ENCODE peak calls at places on chromosomes 1 and 21, in six cellular contexts. B, W, K, T, L and V are unnamed samples.

GRCh38 chr1:43144228-43144627 is 27.9 kb downstream of the EBNA1BP2 start:
- DNase-seq in B (no peak), W (no peak), K (no peak), T (no peak), L (no peak), V (no peak)

GRCh38 chr21:26199471-26199870 is 28.9 kb upstream of the APP start:
- DNase-seq in B (peak; percentile 18), W (no peak), K (no peak), T (no peak), L (no peak), V (no peak)

GRCh38 chr21:32463367-32463766 is 50.9 kb downstream of the EVA1C start:
- DNase-seq in B (no peak), W (no peak), K (no peak), T (no peak), L (no peak), V (no peak)

GRCh38 chr1:208129057-208129456 is 115.1 kb downstream of the PLXNA2 start:
- DNase-seq in B (no peak), W (no peak), K (no peak), T (no peak), L (no peak), V (no peak)

GRCh38 chr1:219681876-219682275 is 69.0 kb upstream of the ZC3H11B start:
- DNase-seq in B (no peak), W (no peak), K (no peak), T (no peak), L (no peak), V (no peak)

GRCh38 chr21:44082648-44083436 is 24.4 kb upstream of the PWP2 start:
- DNase-seq in B (no peak), W (peak; percentile 53), K (no peak), T (no peak), L (no peak), V (no peak)

GRCh38 chr1:185734929-185735666 is 907 bp downstream of the HMCN1 start:
- DNase-seq in B (no peak), W (no peak), K (no peak), T (no peak), L (no peak), V (no peak)

GRCh38 chr1:228884615-228885566 is 149.6 kb downstream of the RHOU start:
- DNase-seq in B (no peak), W (no peak), K (no peak), T (no peak), L (no peak), V (no peak)

GRCh38 chr1:44060830-44061267 is 29.6 kb upstream of the SLC6A9 start:
- DNase-seq in B (no peak), W (no peak), K (no peak), T (no peak), L (no peak), V (no peak)

GRCh38 chr1:6732942-6733341 is 31.3 kb upstream of the DNAJC11 start:
- DNase-seq in B (no peak), W (no peak), K (no peak), T (no peak), L (no peak), V (no peak)

GRCh38 chr21:43865471-43866181 is 603 bp downstream of the AGPAT3 start:
- DNase-seq in B (no peak), W (peak; percentile 55), K (peak; percentile 60), T (peak; percentile 84), L (no peak), V (peak; percentile 70)

GRCh38 chr1:168261390-168261789 is 19.3 kb upstream of the TBX19 start:
- DNase-seq in B (no peak), W (no peak), K (no peak), T (no peak), L (no peak), V (no peak)

GRCh38 chr1:208741296-208741695 is 497.1 kb upstream of the PLXNA2 start:
- DNase-seq in B (no peak), W (no peak), K (no peak), T (no peak), L (no peak), V (no peak)

GRCh38 chr1:9238550-9238949 is 4.0 kb downstream of the H6PD start:
- DNase-seq in B (no peak), W (no peak), K (no peak), T (no peak), L (no peak), V (no peak)

GRCh38 chr1:57576750-57577149 is 152.9 kb upstream of the DAB1 start:
- DNase-seq in B (no peak), W (no peak), K (no peak), T (no peak), L (no peak), V (no peak)

GRCh38 chr1:7050751-7051665 is 265.8 kb downstream of the CAMTA1 start:
- DNase-seq in B (no peak), W (no peak), K (no peak), T (no peak), L (no peak), V (no peak)

GRCh38 chr1:178870944-178871343 is at the start of gene ANGPTL1:
- DNase-seq in B (peak; percentile 39), W (no peak), K (no peak), T (no peak), L (peak; percentile 18), V (no peak)

GRCh38 chr1:94633051-94633450 is 91.5 kb upstream of the F3 start:
- DNase-seq in B (no peak), W (no peak), K (no peak), T (no peak), L (no peak), V (no peak)

GRCh38 chr1:150563340-150564038 is 14.3 kb downstream of the ADAMTSL4 start:
- DNase-seq in B (no peak), W (peak; percentile 64), K (no peak), T (no peak), L (no peak), V (peak; percentile 43)

GRCh38 chr1:55051621-55052020 is 12.3 kb downstream of the PCSK9 start:
- DNase-seq in B (no peak), W (no peak), K (no peak), T (no peak), L (no peak), V (no peak)

GRCh38 chr1:70327306-70328076 is 27.0 kb downstream of the ANKRD13C start:
- DNase-seq in B (no peak), W (no peak), K (no peak), T (no peak), L (no peak), V (no peak)

GRCh38 chr1:205533729-205534443 is 29.4 kb downstream of the CDK18 start:
- DNase-seq in B (no peak), W (no peak), K (no peak), T (no peak), L (no peak), V (no peak)

GRCh38 chr1:170097449-170097948 is 23.0 kb upstream of the KIFAP3 start:
- DNase-seq in B (no peak), W (no peak), K (no peak), T (no peak), L (no peak), V (no peak)

GRCh38 chr1:230894032-230894431 is 25.7 kb upstream of the C1orf198 start:
- DNase-seq in B (no peak), W (no peak), K (no peak), T (no peak), L (no peak), V (no peak)

GRCh38 chr1:180912211-180912800 is 391 bp upstream of the KIAA1614 start:
- DNase-seq in B (no peak), W (no peak), K (peak; percentile 43), T (no peak), L (no peak), V (no peak)

GRCh38 chr1:184483101-184483813 is 96.4 kb downstream of the C1orf21 start:
- DNase-seq in B (peak; percentile 55), W (no peak), K (no peak), T (no peak), L (no peak), V (no peak)

GRCh38 chr1:51642739-51643142 is 25.8 kb downstream of the OSBPL9 start:
- DNase-seq in B (peak; percentile 85), W (no peak), K (no peak), T (no peak), L (no peak), V (no peak)

GRCh38 chr1:53071167-53071865 is 9.3 kb downstream of the PODN start:
- DNase-seq in B (no peak), W (no peak), K (peak; percentile 10), T (no peak), L (no peak), V (no peak)

GRCh38 chr1:192550922-192551534 is 24.5 kb upstream of the RGS1 start:
- DNase-seq in B (no peak), W (peak; percentile 49), K (no peak), T (peak; percentile 27), L (no peak), V (peak; percentile 25)

DNA sequence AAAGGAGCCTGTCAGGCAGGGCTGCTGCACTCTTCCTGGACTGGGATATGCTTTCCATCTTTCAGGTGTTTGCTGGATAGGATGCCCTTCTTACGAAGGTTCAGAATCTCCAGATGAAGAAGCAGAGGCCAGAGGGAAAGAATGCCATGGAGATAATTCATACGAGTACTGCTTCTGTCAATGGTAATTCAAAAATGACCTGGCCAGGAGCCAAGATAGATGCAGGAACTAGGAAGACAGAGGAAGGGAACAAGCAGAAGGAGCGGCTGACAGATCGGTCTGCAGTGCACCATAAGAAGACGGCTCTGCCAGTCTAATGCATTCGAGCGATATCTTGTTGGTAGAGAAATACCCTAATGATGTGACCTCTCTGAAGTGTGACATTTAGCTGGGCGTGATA is 16.6 kb upstream of the ATP2B4 start:
- DNase-seq in B (no peak), W (no peak), K (no peak), T (no peak), L (no peak), V (no peak)
- TF ChIP-seq CTCF in B (no peak), W (no peak), K (no peak), T (no peak), L (no peak), V (no peak)

GRCh38 chr1:193567937-193568336 is 381.5 kb upstream of the B3GALT2 start:
- DNase-seq in B (no peak), W (no peak), K (no peak), T (no peak), L (no peak), V (no peak)
- TF ChIP-seq CTCF in B (no peak), W (no peak), K (no peak), T (no peak), L (no peak), V (no peak)

DNA sequence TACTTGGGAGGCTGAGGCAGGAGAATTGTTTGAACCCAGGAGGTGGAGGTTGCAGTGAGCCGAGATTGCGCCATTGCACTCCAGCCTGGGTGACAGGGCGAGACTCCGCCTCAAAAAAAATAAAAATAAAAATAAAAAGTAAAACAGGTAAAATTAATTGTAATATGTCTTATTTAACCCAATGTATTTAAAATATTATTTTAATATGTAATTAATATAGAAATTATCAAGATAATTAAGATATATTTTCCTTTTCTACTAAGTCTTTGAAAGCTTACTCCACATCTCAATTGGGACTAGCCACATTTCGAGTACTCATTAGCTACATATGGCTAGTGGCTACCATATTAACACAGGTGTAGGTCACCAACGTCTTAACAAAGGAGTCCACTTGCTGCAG is 61.6 kb upstream of the IPO9 start:
- DNase-seq in B (no peak), W (no peak), K (no peak), T (no peak), L (no peak), V (no peak)
- TF ChIP-seq CTCF in B (no peak), W (no peak), K (no peak), T (no peak), L (no peak), V (no peak)

DNA sequence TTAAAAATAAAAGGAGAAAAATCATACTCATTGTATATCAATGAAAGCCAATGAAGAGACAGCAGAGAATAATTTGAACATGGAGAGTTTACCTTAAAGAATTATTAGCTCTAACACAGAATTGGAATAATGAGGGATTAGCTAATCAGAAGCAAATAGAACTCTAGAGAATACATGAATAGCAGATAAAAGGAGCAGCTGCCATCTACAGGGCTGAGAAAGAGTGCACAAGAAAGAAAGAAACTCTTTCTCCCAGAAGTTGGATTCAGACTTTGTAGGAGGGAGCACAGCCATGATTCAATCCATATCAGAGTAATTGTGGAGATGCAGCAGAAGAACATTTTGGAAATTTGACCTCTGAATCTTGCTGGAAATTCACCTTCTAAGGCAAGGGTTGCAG is 1171.2 kb downstream of the PLA2G4A start:
- DNase-seq in B (no peak), W (no peak), K (no peak), T (no peak), L (no peak), V (no peak)
- TF ChIP-seq CTCF in B (peak; percentile 29), W (no peak), K (no peak), T (no peak), L (no peak), V (no peak)